ENCODE peak calls at places on chromosomes 11 and 22, in four cellular contexts. R is HepG2, X is GM12878, P is K562. V is an unnamed sample.

GRCh38 chr11:26186389-26186788 is 145.5 kb upstream of the ANO3 start:
- DNase-seq in P (no peak), R (no peak), X (no peak), V (no peak)

GRCh38 chr11:123006860-123007542 is 25.4 kb upstream of the BSX start:
- DNase-seq in X (no peak), R (no peak), P (no peak), V (no peak)

GRCh38 chr11:91921974-91922373 is 302.6 kb upstream of the FAT3 start:
- DNase-seq in X (no peak), R (no peak), P (no peak), V (no peak)

GRCh38 chr11:110773442-110773841 is 61.2 kb upstream of the ARHGAP20 start:
- DNase-seq in R (no peak), X (no peak), P (no peak), V (no peak)

GRCh38 chr11:4606231-4607015 is 1.6 kb downstream of the TRIM68 start:
- DNase-seq in R (no peak), P (no peak), X (no peak), V (no peak)

GRCh38 chr22:39318507-39319283 is 728 bp downstream of the RPL3 start:
- DNase-seq in X (no peak), R (no peak), P (no peak), V (no peak)

GRCh38 chr11:17498058-17498457 is 21.4 kb upstream of the ABCC8 start:
- DNase-seq in X (no peak), P (no peak), R (no peak), V (no peak)

GRCh38 chr11:64745219-64745522 is 1.2 kb upstream of the RASGRP2 start:
- DNase-seq in R (no peak), X (no peak), P (no peak), V (no peak)

GRCh38 chr11:75765116-75765515 is 3.5 kb upstream of the DGAT2 start:
- DNase-seq in P (no peak), X (no peak), R (no peak), V (no peak)

GRCh38 chr22:38989461-38989860 is 7.3 kb downstream of the APOBEC3B start:
- DNase-seq in X (no peak), P (no peak), R (no peak), V (no peak)

GRCh38 chr11:63708764-63709163 is 27.5 kb downstream of the RTN3 start:
- DNase-seq in R (no peak), P (no peak), X (no peak), V (no peak)
- TF ChIP-seq ESRRA in R (no peak), P (no peak), X (no peak), V (no peak)

GRCh38 chr22:47136671-47137070 is 374.2 kb downstream of the TBC1D22A start:
- DNase-seq in R (no peak), P (no peak), X (no peak), V (no peak)

GRCh38 chr22:47143249-47143938 is 380.9 kb downstream of the TBC1D22A start:
- DNase-seq in X (no peak), R (no peak), P (no peak), V (no peak)

GRCh38 chr22:47138898-47139789 is 376.7 kb downstream of the TBC1D22A start:
- DNase-seq in P (no peak), X (no peak), R (no peak), V (no peak)

GRCh38 chr22:47142427-47143046 is 380.1 kb downstream of the TBC1D22A start:
- DNase-seq in R (no peak), X (no peak), P (no peak), V (no peak)

GRCh38 chr22:47139790-47140119 is 377.3 kb downstream of the TBC1D22A start:
- DNase-seq in P (no peak), R (no peak), X (no peak), V (no peak)
- TF ChIP-seq SMC3 in P (no peak), R (no peak), X (no peak), V (no peak)

GRCh38 chr11:28729339-28729738 is 621.2 kb downstream of the METTL15 start:
- DNase-seq in R (no peak), P (no peak), X (no peak), V (no peak)

GRCh38 chr11:28730889-28731288 is 622.7 kb downstream of the METTL15 start:
- DNase-seq in R (no peak), P (no peak), X (no peak), V (no peak)

GRCh38 chr11:28730336-28730735 is 622.1 kb downstream of the METTL15 start:
- DNase-seq in P (no peak), X (no peak), R (no peak), V (no peak)

GRCh38 chr11:28728666-28729065 is 620.5 kb downstream of the METTL15 start:
- DNase-seq in R (no peak), P (no peak), X (no peak), V (no peak)

DNA sequence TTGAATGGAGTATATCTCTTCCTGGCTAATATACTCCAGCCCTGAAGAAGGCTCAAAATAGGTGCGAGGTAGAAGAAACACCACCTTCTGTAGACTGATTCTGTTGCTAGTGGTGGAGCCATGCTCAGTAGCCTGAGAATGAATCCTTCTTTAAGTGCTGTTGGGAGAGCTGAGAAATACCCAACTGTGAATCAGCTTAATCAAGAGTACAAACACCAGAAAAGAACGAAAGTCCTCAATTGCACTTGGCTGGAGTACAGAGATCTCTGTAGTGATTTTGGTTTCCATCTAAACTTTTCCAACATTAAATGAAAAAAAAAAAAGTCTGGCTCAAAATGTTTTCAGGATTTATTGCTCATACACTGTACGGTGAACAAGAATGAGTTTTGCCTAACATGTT is 619.1 kb downstream of the METTL15 start:
- DNase-seq in X (no peak), R (no peak), P (no peak), V (no peak)
- TF ChIP-seq ESRRA in X (no peak), R (no peak), P (no peak), V (no peak)

GRCh38 chr11:33701302-33701701 is 676 bp upstream of the C11orf91 start:
- DNase-seq in P (no peak), R (no peak), X (no peak), V (no peak)
- TF ChIP-seq SMC3 in P (no peak), R (no peak), X (no peak), V (no peak)

GRCh38 chr11:104665631-104666030 is 232.6 kb downstream of the CASP12 start:
- DNase-seq in R (no peak), X (no peak), P (no peak), V (no peak)

GRCh38 chr11:104672897-104673296 is 225.4 kb downstream of the CASP12 start:
- DNase-seq in X (no peak), P (no peak), R (no peak), V (no peak)

GRCh38 chr11:104663190-104664140 is 234.8 kb downstream of the CASP12 start:
- DNase-seq in P (no peak), R (no peak), X (no peak), V (no peak)

DNA sequence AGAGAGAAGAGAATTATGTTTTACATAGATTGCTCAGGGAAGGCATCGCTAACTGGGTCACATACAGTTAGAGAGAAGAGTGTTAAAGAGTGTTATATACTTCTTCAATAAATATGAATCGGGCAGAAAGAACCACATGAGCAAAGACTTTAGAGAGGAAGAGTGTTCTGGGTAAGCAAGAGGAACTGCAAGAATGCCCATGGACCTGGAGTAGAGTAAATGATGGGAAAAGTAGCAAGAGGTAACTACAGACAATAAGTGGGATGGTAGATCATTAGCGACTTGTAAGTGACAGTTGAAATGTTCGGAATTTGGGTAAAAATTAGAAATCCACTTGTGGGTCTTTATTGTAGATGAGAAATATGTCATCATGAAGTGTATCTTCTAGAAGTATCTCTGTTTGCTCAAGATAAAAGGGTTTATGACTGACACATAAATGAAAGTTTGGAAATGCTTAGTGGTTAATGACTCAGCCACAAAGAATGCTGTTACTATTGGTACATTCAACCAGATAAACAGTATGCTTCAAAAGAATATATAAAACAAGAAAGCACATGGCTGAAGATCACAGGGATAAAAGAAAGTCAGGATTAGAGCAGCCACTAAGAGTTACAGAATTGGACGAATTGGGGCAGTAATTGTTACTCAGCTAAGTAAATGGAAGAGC is 229.3 kb downstream of the CASP12 start:
- DNase-seq in P (no peak), X (no peak), R (peak), V (peak)
- TF ChIP-seq ESRRA in P (no peak), X (no peak), R (no peak), V (no peak)

GRCh38 chr11:67438121-67438902 is 830 bp upstream of the PTPRCAP start:
- DNase-seq in X (no peak), P (peak), R (no peak), V (no peak)
- TF ChIP-seq SMC3 in X (no peak), P (no peak), R (no peak), V (no peak)

GRCh38 chr11:120554771-120555432 is 43.4 kb downstream of the GRIK4 start:
- DNase-seq in X (no peak), P (no peak), R (no peak), V (no peak)
- TF ChIP-seq ESRRA in X (no peak), P (no peak), R (no peak), V (no peak)

DNA sequence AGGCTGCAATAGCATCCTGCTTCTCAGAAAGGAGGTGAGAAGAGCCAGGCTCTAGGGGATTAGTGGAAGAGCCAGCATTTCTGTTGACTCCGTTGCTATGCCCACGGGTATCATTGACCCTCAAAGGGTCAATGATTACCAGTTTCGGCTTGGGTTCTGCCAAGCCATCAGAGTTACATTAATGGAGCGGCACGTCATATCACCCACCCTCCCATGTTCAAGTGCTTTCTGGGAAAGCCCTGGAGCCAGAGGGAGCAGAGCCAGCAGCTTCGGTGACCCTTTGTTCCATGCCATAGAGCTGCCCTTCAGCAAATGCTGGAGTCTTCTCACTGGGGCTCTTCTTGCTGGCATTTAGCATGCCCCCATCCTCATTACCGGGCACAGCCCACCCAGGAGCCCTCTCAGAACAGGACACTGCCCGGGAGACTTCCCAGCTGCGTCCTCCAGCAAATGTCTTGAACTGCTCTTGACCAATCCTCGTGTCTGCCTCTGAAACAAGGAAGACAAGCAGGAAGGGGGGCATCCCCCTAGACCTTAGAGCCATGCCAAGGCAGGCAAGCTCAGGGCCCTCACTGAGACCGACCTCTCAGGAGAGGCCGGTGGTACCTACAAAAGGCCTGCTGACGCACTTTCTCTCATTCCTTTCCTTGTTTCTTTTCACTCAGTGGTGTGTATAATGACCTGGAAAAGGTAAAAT is 14.6 kb downstream of the KCNJ1 start:
- DNase-seq in P (no peak), R (no peak), X (no peak), V (no peak)
- TF ChIP-seq SMC3 in P (no peak), R (no peak), X (no peak), V (no peak)

V was measured in A549.